ENCODE peak calls at places on chromosomes 3 and 15, in six cellular contexts. P is HEK293T, Q is RCC 7860, L is K562, M is NCI-H446 treated with DMSO at 0.1 percent for 48 hours, W is GM13977. Z is an unnamed sample.

GRCh38 chr15:22873841-22874240 is 35.4 kb downstream of the NIPA2 start:
- DNase-seq in P (no peak), Q (no peak), L (no peak), M (no peak), W (no peak), Z (no peak)

GRCh38 chr3:45793482-45794176 is 2.7 kb downstream of the SLC6A20 start:
- DNase-seq in P (no peak), Q (no peak), L (no peak), M (no peak), W (no peak), Z (no peak)

GRCh38 chr15:96416934-96417759 is 86.6 kb downstream of the NR2F2 start:
- DNase-seq in P (no peak), Q (no peak), L (no peak), M (no peak), W (no peak), Z (no peak)

GRCh38 chr3:19749448-19750017 is 184.5 kb downstream of the EFHB start:
- DNase-seq in P (no peak), Q (no peak), L (no peak), M (no peak), W (no peak), Z (no peak)

GRCh38 chr15:94266000-94266399 is 34.6 kb downstream of the MCTP2 start:
- DNase-seq in P (no peak), Q (no peak), L (no peak), M (no peak), W (no peak), Z (no peak)

GRCh38 chr3:110528305-110529121 is 543.1 kb upstream of the NECTIN3 start:
- DNase-seq in P (no peak), Q (no peak), L (peak; percentile 65), M (no peak), W (no peak), Z (no peak)

GRCh38 chr3:140164922-140165590 is 230.1 kb downstream of the CLSTN2 start:
- DNase-seq in P (no peak), Q (no peak), L (no peak), M (peak; percentile 92), W (no peak), Z (no peak)

GRCh38 chr3:59081071-59081470 is 31.2 kb upstream of the CFAP20DC start:
- DNase-seq in P (no peak), Q (no peak), L (no peak), M (no peak), W (no peak), Z (no peak)

GRCh38 chr3:169931747-169932520 is 20.6 kb downstream of the SAMD7 start:
- DNase-seq in P (no peak), Q (no peak), L (peak; percentile 64), M (no peak), W (peak; percentile 50), Z (peak; percentile 86)

Z was measured in GM12864.